ENCODE peak calls at places on chromosomes 2 and 18, in four cellular contexts. G, I, B and W are unnamed samples.

GRCh38 chr2:46333912-46334311 is 36.7 kb downstream of the EPAS1 start:
- DNase-seq in G (peak), I (no peak), B (no peak), W (no peak)

GRCh38 chr2:8072907-8073306 is 608.9 kb upstream of the ID2 start:
- DNase-seq in G (no peak), I (no peak), B (no peak), W (no peak)

GRCh38 chr2:232522014-232522854 is 2.0 kb downstream of the PRSS56 start:
- DNase-seq in G (peak), I (peak), B (peak), W (no peak)

GRCh38 chr2:172826522-172826921 is 90.9 kb downstream of the RAPGEF4 start:
- DNase-seq in G (no peak), I (no peak), B (no peak), W (no peak)

GRCh38 chr2:100821255-100821912 is 1.4 kb downstream of the NPAS2 start:
- DNase-seq in G (peak), I (no peak), B (no peak), W (no peak)

GRCh38 chr2:30684996-30685395 is 122.2 kb downstream of the CAPN13 start:
- DNase-seq in G (no peak), I (no peak), B (peak), W (no peak)

GRCh38 chr2:24153478-24153877 is 21.4 kb upstream of the FAM228A start:
- DNase-seq in G (no peak), I (no peak), B (no peak), W (no peak)

GRCh38 chr18:2657788-2658458 is 2.4 kb downstream of the SMCHD1 start:
- DNase-seq in G (peak), I (peak), B (no peak), W (peak)

GRCh38 chr2:240946046-240946445 is 39.9 kb downstream of the CROCC2 start:
- DNase-seq in G (no peak), I (no peak), B (peak), W (no peak)

GRCh38 chr2:3377279-3377611 is 373 bp downstream of the EIPR1 start:
- DNase-seq in G (peak), I (peak), B (no peak), W (peak)

GRCh38 chr18:3625717-3626091 is 175.7 kb downstream of the TGIF1 start:
- DNase-seq in G (no peak), I (no peak), B (no peak), W (no peak)

GRCh38 chr2:98040331-98040939 is 44.7 kb upstream of the TMEM131 start:
- DNase-seq in G (no peak), I (no peak), B (peak), W (no peak)

GRCh38 chr2:3612639-3613523 is 18.0 kb downstream of the COLEC11 start:
- DNase-seq in G (no peak), I (no peak), B (peak), W (no peak)

GRCh38 chr2:72892506-72893173 is 5.4 kb downstream of the SPR start:
- DNase-seq in G (peak), I (peak), B (peak), W (peak)

GRCh38 chr2:188944442-188944841 is 29.7 kb upstream of the COL3A1 start:
- DNase-seq in G (no peak), I (no peak), B (no peak), W (no peak)

GRCh38 chr18:22282311-22283235 is 113.2 kb downstream of the GATA6 start:
- DNase-seq in G (peak), I (no peak), B (no peak), W (peak)

GRCh38 chr2:37615808-37616673 is 55.4 kb downstream of the CDC42EP3 start:
- DNase-seq in G (no peak), I (no peak), B (no peak), W (no peak)

GRCh38 chr2:147711031-147711430 is 133.8 kb upstream of the ACVR2A start:
- DNase-seq in G (no peak), I (no peak), B (no peak), W (no peak)

GRCh38 chr2:113979172-113980128 is 89.6 kb downstream of the ACTR3 start:
- DNase-seq in G (peak), I (no peak), B (peak), W (no peak)

GRCh38 chr18:32714571-32715148 is 58.2 kb downstream of the KLHL14 start:
- DNase-seq in G (peak), I (peak), B (peak), W (peak)

GRCh38 chr2:129103922-129104878 is 785.5 kb upstream of the HS6ST1 start:
- DNase-seq in G (no peak), I (no peak), B (no peak), W (no peak)

GRCh38 chr2:201126308-201127127 is 10.6 kb downstream of the CFLAR start:
- DNase-seq in G (no peak), I (peak), B (no peak), W (no peak)

GRCh38 chr18:77657651-77658308 is 408.1 kb downstream of the GALR1 start:
- DNase-seq in G (no peak), I (no peak), B (no peak), W (no peak)

GRCh38 chr2:236355911-236356310 is 91.7 kb upstream of the ASB18 start:
- DNase-seq in G (no peak), I (no peak), B (peak), W (no peak)

GRCh38 chr2:240963065-240963375 is 35.4 kb upstream of the SNED1 start:
- DNase-seq in G (no peak), I (no peak), B (no peak), W (no peak)

GRCh38 chr18:70182548-70182947 is 22.9 kb downstream of the RTTN start:
- DNase-seq in G (no peak), I (no peak), B (no peak), W (no peak)

GRCh38 chr2:18149660-18150246 is 271.3 kb downstream of the KCNS3 start:
- DNase-seq in G (peak), I (peak), B (no peak), W (peak)

GRCh38 chr18:199768-200167 is 41.4 kb downstream of the USP14 start:
- DNase-seq in G (no peak), I (no peak), B (no peak), W (no peak)

GRCh38 chr2:46784278-46784677 is 131.3 kb downstream of the MCFD2 start:
- DNase-seq in G (no peak), I (no peak), B (no peak), W (no peak)

GRCh38 chr2:126894585-126895182 is 4.0 kb upstream of the TEX51 start:
- DNase-seq in G (no peak), I (no peak), B (no peak), W (no peak)

GRCh38 chr2:189312643-189313042 is 128.6 kb upstream of the WDR75 start:
- DNase-seq in G (no peak), I (no peak), B (no peak), W (no peak)

GRCh38 chr2:151669585-151670081 is 64.6 kb downstream of the NEB start:
- DNase-seq in G (no peak), I (peak), B (no peak), W (no peak)

GRCh38 chr2:73156539-73157124 is 43.9 kb upstream of the RAB11FIP5 start:
- DNase-seq in G (peak), I (peak), B (peak), W (peak)

GRCh38 chr2:234571620-234572407 is 74.9 kb upstream of the ARL4C start:
- DNase-seq in G (no peak), I (no peak), B (no peak), W (no peak)

GRCh38 chr2:174572556-174572955 is 25.0 kb downstream of the WIPF1 start:
- DNase-seq in G (no peak), I (no peak), B (no peak), W (no peak)

GRCh38 chr2:174571669-174572323 is 25.8 kb downstream of the WIPF1 start:
- DNase-seq in G (no peak), I (no peak), B (no peak), W (no peak)

GRCh38 chr2:174575124-174575776 is 22.4 kb downstream of the WIPF1 start:
- DNase-seq in G (no peak), I (no peak), B (no peak), W (no peak)

GRCh38 chr2:174574657-174575056 is 22.9 kb downstream of the WIPF1 start:
- DNase-seq in G (no peak), I (no peak), B (no peak), W (no peak)

DNA sequence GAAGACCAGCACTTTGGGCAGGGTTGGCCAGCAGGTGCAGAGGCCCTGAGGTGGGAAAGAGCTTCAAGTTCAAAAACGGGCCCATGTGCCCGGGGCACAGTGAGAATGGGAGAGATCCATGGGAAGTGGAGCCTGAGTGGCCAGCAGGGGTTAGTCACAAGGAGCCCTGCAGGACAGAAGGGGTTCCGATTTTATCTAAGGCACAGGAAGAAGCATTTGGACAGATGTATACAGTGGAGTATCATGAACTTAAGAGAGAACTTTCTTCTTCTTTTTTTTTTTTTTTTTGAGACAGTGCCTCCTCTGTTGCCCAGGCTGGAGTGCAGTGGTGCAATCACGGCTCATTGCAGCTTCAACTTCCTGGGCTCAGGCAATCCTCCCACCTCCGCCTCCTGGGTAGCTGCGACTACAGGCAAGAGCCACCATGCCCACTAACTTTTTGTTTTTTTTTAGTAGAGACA is 24.0 kb downstream of the WIPF1 start:
- DNase-seq in G (no peak), I (no peak), B (no peak), W (no peak)
- TF ChIP-seq RNF2 in G (no peak), I (no peak), B (no peak), W (no peak)

GRCh38 chr2:51866361-51866760 is 834.4 kb upstream of the NRXN1 start:
- DNase-seq in G (no peak), I (no peak), B (no peak), W (no peak)
- TF ChIP-seq RNF2 in G (no peak), I (no peak), B (no peak), W (no peak)

DNA sequence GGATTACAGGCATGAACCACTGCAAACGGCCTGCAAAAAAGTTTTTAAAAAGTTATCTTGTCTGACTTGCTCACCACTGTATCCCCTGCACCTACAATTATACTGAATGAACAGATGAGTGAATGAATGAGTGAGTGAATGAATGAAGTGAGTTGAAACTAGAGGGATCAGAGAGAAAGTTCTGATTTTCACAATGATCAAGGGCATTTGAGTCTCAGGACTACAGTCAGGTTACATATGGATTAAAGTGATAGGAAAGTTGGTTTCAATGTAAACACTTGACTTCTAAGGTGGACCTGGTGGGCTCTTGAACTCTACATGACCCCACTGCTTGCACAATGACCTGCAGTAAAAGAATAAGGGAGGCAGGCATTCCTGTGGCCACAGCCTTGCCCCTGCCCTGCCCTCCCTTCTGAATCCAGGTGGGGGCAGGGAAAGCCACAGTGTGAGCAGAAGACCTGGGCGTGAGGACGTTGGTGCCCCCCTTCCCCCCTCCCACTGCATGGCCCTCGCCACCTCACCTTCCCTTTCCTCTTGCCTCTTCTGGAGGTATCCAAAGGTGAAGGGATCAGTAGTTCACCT is 10.7 kb downstream of the C2orf80 start:
- DNase-seq in G (peak), I (no peak), B (no peak), W (peak)
- TF ChIP-seq RNF2 in G (no peak), I (no peak), B (no peak), W (no peak)

GRCh38 chr18:12645751-12646203 is 12.1 kb downstream of the SPIRE1 start:
- DNase-seq in G (no peak), I (no peak), B (no peak), W (peak)
- TF ChIP-seq RNF2 in G (no peak), I (no peak), B (no peak), W (no peak)

GRCh38 chr2:62404948-62405347 is 101.0 kb downstream of the TMEM17 start:
- DNase-seq in G (no peak), I (no peak), B (no peak), W (no peak)
- TF ChIP-seq RNF2 in G (no peak), I (no peak), B (no peak), W (no peak)